ENCODE peak calls at places on chromosome 19, in five cellular contexts. P is Caco-2; J is CD8-positive, alpha-beta memory T cell; A is ascending aorta; L is small intestine. N is an unnamed sample.

GRCh38 chr19:38251564-38252051 is 4.6 kb downstream of the PPP1R14A start:
- DNase-seq in J (no peak), P (no peak), A (peak; percentile 92), L (peak; percentile 28), N (peak; percentile 56)

GRCh38 chr19:19451429-19452240 is 46.2 kb downstream of the GATAD2A start:
- DNase-seq in P (no peak), L (no peak), J (peak; percentile 19), A (no peak), N (no peak)

GRCh38 chr19:1773173-1773572 is 19.9 kb downstream of the ONECUT3 start:
- DNase-seq in L (peak; percentile 87), A (no peak), J (no peak), P (no peak), N (no peak)

GRCh38 chr19:38033658-38034150 is 126.7 kb downstream of the SIPA1L3 start:
- DNase-seq in L (no peak), P (no peak), J (no peak), A (no peak), N (no peak)

GRCh38 chr19:39115105-39115847 is 10.3 kb upstream of the PAK4 start:
- DNase-seq in L (no peak), P (no peak), A (no peak), J (no peak), N (no peak)

GRCh38 chr19:6392219-6393073 is 518 bp downstream of the GTF2F1 start:
- DNase-seq in J (no peak), P (no peak), A (no peak), L (no peak), N (no peak)

GRCh38 chr19:33685541-33685940 is 63.8 kb downstream of the CHST8 start:
- DNase-seq in L (no peak), J (no peak), A (peak; percentile 15), P (no peak), N (no peak)

GRCh38 chr19:29712744-29713516 is 2.1 kb downstream of the C19orf12 start:
- DNase-seq in P (no peak), J (no peak), A (no peak), L (no peak), N (no peak)

GRCh38 chr19:37905936-37906867 is at the start of gene WDR87:
- DNase-seq in L (peak; percentile 57), P (peak; percentile 94), A (no peak), J (peak; percentile 50), N (peak; percentile 77)

GRCh38 chr19:30338066-30338465 is 34.1 kb upstream of the ZNF536 start:
- DNase-seq in P (no peak), J (no peak), L (no peak), A (no peak), N (no peak)

GRCh38 chr19:45147835-45148676 is 12.7 kb downstream of the NKPD1 start:
- DNase-seq in A (no peak), L (no peak), P (no peak), J (no peak), N (no peak)

GRCh38 chr19:43674630-43674982 is 4.6 kb upstream of the PLAUR start:
- DNase-seq in P (no peak), A (no peak), L (no peak), J (no peak), N (no peak)

GRCh38 chr19:29524201-29524911 is 1.4 kb upstream of the VSTM2B start:
- DNase-seq in P (no peak), J (no peak), A (no peak), L (no peak), N (no peak)

GRCh38 chr19:33868821-33869412 is 72.2 kb downstream of the KCTD15 start:
- DNase-seq in A (peak; percentile 66), L (no peak), P (no peak), J (no peak), N (peak; percentile 44)

GRCh38 chr19:23914402-23915286 is at the start of gene ZNF726:
- DNase-seq in A (peak; percentile 83), J (peak; percentile 84), L (peak; percentile 88), P (no peak), N (no peak)

GRCh38 chr19:27750697-27751391 is 1462.1 kb downstream of the UQCRFS1 start:
- DNase-seq in P (no peak), A (no peak), L (no peak), J (no peak), N (no peak)

GRCh38 chr19:49988433-49988832 is 27.5 kb upstream of the SIGLEC11 start:
- DNase-seq in A (no peak), J (no peak), P (no peak), L (no peak), N (no peak)

GRCh38 chr19:49200238-49200862 is 42.8 kb downstream of the TRPM4 start:
- DNase-seq in P (peak; percentile 55), J (no peak), L (peak; percentile 34), A (no peak), N (no peak)

GRCh38 chr19:43759515-43759914 is 4.8 kb upstream of the SMG9 start:
- DNase-seq in P (no peak), L (no peak), A (no peak), J (no peak), N (no peak)

GRCh38 chr19:7862413-7862951 is 11.7 kb downstream of the PRR36 start:
- DNase-seq in A (no peak), L (peak; percentile 63), J (peak; percentile 68), P (peak; percentile 85), N (peak; percentile 93)

GRCh38 chr19:9883231-9883758 is 48.2 kb downstream of the PIN1 start:
- DNase-seq in L (no peak), P (no peak), J (no peak), A (no peak), N (no peak)

GRCh38 chr19:17058236-17058635 is 17.0 kb downstream of the HAUS8 start:
- DNase-seq in J (no peak), P (no peak), A (no peak), L (no peak), N (no peak)

GRCh38 chr19:39471756-39472536 is 8.7 kb upstream of the TIMM50 start:
- DNase-seq in L (no peak), J (no peak), P (no peak), A (no peak), N (no peak)

GRCh38 chr19:49680473-49681351 is 3.6 kb downstream of the PRMT1 start:
- DNase-seq in J (peak; percentile 91), A (peak; percentile 93), L (peak; percentile 82), P (peak; percentile 86), N (peak; percentile 96)

GRCh38 chr19:29526730-29527499 is 1.1 kb downstream of the VSTM2B start:
- DNase-seq in J (no peak), P (no peak), L (no peak), A (no peak), N (no peak)

GRCh38 chr19:4972509-4973230 is 3.8 kb downstream of the KDM4B start:
- DNase-seq in A (no peak), L (peak; percentile 48), J (no peak), P (no peak), N (no peak)

GRCh38 chr19:4969772-4970531 is 1.0 kb downstream of the KDM4B start:
- DNase-seq in A (no peak), L (peak; percentile 38), J (no peak), P (no peak), N (no peak)

GRCh38 chr19:4970558-4971423 is 1.9 kb downstream of the KDM4B start:
- DNase-seq in J (no peak), L (peak; percentile 39), P (no peak), A (no peak), N (no peak)

GRCh38 chr19:4971424-4971793 is 2.5 kb downstream of the KDM4B start:
- DNase-seq in L (peak; percentile 66), J (no peak), P (no peak), A (no peak), N (no peak)

GRCh38 chr19:4971816-4972495 is 3.0 kb downstream of the KDM4B start:
- DNase-seq in A (no peak), L (no peak), J (no peak), P (no peak), N (no peak)
- H3K4me1 ChIP-seq in A (peaks cover 9% of the 10 kb centered on the region), L (peaks cover 5% of the 10 kb centered on the region), J (peaks cover 27% of the 10 kb centered on the region), P (peaks cover 15% of the 10 kb centered on the region), N (peaks cover 24% of the 10 kb centered on the region)

DNA sequence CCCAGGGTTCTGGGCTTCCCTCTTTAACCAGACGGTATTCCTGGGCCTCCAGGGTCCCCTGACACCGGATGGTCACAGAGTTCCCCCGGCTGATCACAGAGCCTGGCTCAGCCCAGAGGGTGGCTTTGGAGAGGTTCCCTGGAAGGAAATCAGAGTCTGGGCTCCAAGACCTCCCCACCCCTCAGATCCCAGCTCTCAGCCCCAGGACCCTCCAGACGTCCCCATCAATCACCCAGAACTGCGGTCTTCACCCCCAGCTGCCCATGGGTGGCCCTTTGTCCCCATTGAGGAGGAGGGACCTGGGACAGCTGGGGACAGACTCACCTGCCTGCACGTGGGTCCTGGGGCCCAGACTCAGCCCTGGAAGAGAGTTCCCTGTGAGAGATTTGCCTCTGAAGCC is 955 bp downstream of the LILRA5 start:
- DNase-seq in A (no peak), J (no peak), P (no peak), L (no peak), N (no peak)
- H3K4me1 ChIP-seq in A (no peaks in the 10 kb centered on the region), J (no peaks in the 10 kb centered on the region), P (no peaks in the 10 kb centered on the region), L (no peaks in the 10 kb centered on the region), N (no peaks in the 10 kb centered on the region)

GRCh38 chr19:46975011-46975917 is 44.4 kb upstream of the NPAS1 start:
- DNase-seq in A (no peak), L (no peak), J (no peak), P (no peak), N (no peak)

GRCh38 chr19:46974181-46974580 is 45.5 kb upstream of the NPAS1 start:
- DNase-seq in L (no peak), J (no peak), A (no peak), P (no peak), N (no peak)

GRCh38 chr19:46972301-46972700 is 47.3 kb upstream of the NPAS1 start:
- DNase-seq in J (no peak), A (no peak), P (no peak), L (no peak), N (no peak)

GRCh38 chr19:46967578-46968018 is 52.0 kb upstream of the NPAS1 start:
- DNase-seq in P (no peak), L (peak; percentile 89), A (no peak), J (peak; percentile 11), N (no peak)

DNA sequence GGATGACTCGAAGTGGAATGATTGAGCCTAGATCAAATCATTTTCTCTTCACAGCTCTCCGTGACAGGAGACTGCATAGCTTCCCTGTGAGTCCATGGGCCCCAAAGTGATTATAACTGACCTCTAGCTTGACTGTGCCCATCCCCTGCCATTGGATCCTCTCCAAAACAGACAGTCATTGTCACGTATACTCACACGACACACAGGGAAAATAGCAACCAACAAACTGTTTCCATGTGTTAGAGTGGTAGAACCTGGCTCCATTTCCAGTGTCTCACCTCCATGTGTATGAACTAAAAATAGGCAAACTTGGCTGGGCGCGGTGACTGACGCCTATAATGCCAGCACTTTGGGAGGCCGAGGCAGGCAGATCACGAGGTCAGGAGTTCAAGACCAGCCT is 48.8 kb upstream of the NPAS1 start:
- DNase-seq in A (no peak), J (no peak), L (no peak), P (no peak), N (no peak)
- H3K4me1 ChIP-seq in A (peaks cover 5% of the 10 kb centered on the region), J (peaks cover 26% of the 10 kb centered on the region), L (peaks cover 12% of the 10 kb centered on the region), P (peaks cover 19% of the 10 kb centered on the region), N (peaks cover 14% of the 10 kb centered on the region)

GRCh38 chr19:3098141-3098514 is 4.0 kb downstream of the GNA11 start:
- DNase-seq in L (peak; percentile 64), J (no peak), P (no peak), A (no peak), N (no peak)
- H3K4me1 ChIP-seq in L (peaks cover 6% of the 10 kb centered on the region), J (peaks cover 34% of the 10 kb centered on the region), P (peaks cover 31% of the 10 kb centered on the region), A (peaks cover 34% of the 10 kb centered on the region), N (peaks cover 35% of the 10 kb centered on the region)

GRCh38 chr19:13984186-13984585 is 21.9 kb downstream of the RFX1 start:
- DNase-seq in J (no peak), A (no peak), P (no peak), L (no peak), N (no peak)
- H3K4me1 ChIP-seq in J (peaks cover 78% of the 10 kb centered on the region), A (peaks cover 8% of the 10 kb centered on the region), P (peaks cover 6% of the 10 kb centered on the region), L (no peaks in the 10 kb centered on the region), N (peaks cover 6% of the 10 kb centered on the region)